ENCODE peak calls at places on chromosomes 4 and X, in seven cellular contexts. O is naive thymus-derived CD4-positive, alpha-beta T cell; W is SK-N-SH; K is stomach; S is PC-3; I is sigmoid colon; P is CD8-positive, alpha-beta memory T cell. R is an unnamed sample.

GRCh38 chrX:69197690-69198089 is 32.4 kb upstream of the PJA1 start:
- DNase-seq in O (no peak), W (peak), K (no peak), S (no peak), I (no peak), P (no peak), R (no peak)

GRCh38 chr4:157012781-157013180 is 41.2 kb upstream of the PDGFC start:
- DNase-seq in O (no peak), W (no peak), K (no peak), S (peak), I (no peak), P (no peak), R (no peak)

GRCh38 chr4:5048721-5049120 is 2.6 kb upstream of the STK32B start:
- DNase-seq in O (no peak), W (no peak), K (no peak), S (no peak), I (no peak), P (no peak), R (no peak)

GRCh38 chrX:140817943-140818342 is 108.4 kb downstream of the LINC00632 start:
- DNase-seq in O (no peak), W (peak), K (no peak), S (peak), I (no peak), P (no peak), R (no peak)

GRCh38 chr4:17280266-17280665 is 231.6 kb downstream of the QDPR start:
- DNase-seq in O (no peak), W (no peak), K (no peak), S (no peak), I (no peak), P (no peak), R (no peak)

GRCh38 chrX:12967711-12968465 is 7.0 kb upstream of the TMSB4X start:
- DNase-seq in O (no peak), W (no peak), K (no peak), S (no peak), I (no peak), P (no peak), R (no peak)

GRCh38 chr4:113112341-113112978 is 63.0 kb downstream of the ANK2 start:
- DNase-seq in O (no peak), W (no peak), K (no peak), S (no peak), I (no peak), P (no peak), R (no peak)

GRCh38 chr4:108213723-108214122 is 45.0 kb upstream of the LEF1 start:
- DNase-seq in O (no peak), W (no peak), K (no peak), S (no peak), I (no peak), P (no peak), R (no peak)

GRCh38 chr4:110005461-110006056 is 92.9 kb downstream of the EGF start:
- DNase-seq in O (peak), W (peak), K (no peak), S (peak), I (no peak), P (no peak), R (no peak)

GRCh38 chrX:38060331-38060878 is 54.1 kb downstream of the SYTL5 start:
- DNase-seq in O (no peak), W (no peak), K (no peak), S (peak), I (no peak), P (no peak), R (no peak)

GRCh38 chr4:158051401-158052235 is 121.2 kb downstream of the GASK1B start:
- DNase-seq in O (no peak), W (no peak), K (no peak), S (no peak), I (peak), P (no peak), R (no peak)

GRCh38 chrX:129652565-129653169 is 2.1 kb downstream of the APLN start:
- DNase-seq in O (no peak), W (no peak), K (no peak), S (no peak), I (no peak), P (no peak), R (no peak)

GRCh38 chr4:164701665-164702064 is 52.3 kb upstream of the SMIM31 start:
- DNase-seq in O (no peak), W (no peak), K (no peak), S (no peak), I (no peak), P (no peak), R (no peak)

GRCh38 chr4:3074846-3075651 is 568 bp downstream of the HTT start:
- DNase-seq in O (peak), W (peak), K (peak), S (peak), I (peak), P (peak), R (no peak)

GRCh38 chrX:41067721-41068120 is 17.5 kb upstream of the USP9X start:
- DNase-seq in O (no peak), W (no peak), K (peak), S (no peak), I (no peak), P (no peak), R (no peak)

GRCh38 chr4:7187297-7187592 is 5.1 kb upstream of the SORCS2 start:
- DNase-seq in O (no peak), W (no peak), K (no peak), S (no peak), I (peak), P (no peak), R (no peak)

GRCh38 chrX:23332888-23333821 is 1.5 kb upstream of the PTCHD1 start:
- DNase-seq in O (no peak), W (peak), K (no peak), S (no peak), I (no peak), P (no peak), R (no peak)

GRCh38 chrX:115058276-115058675 is 40.9 kb upstream of the IL13RA2 start:
- DNase-seq in O (no peak), W (no peak), K (no peak), S (peak), I (peak), P (no peak), R (no peak)

DNA sequence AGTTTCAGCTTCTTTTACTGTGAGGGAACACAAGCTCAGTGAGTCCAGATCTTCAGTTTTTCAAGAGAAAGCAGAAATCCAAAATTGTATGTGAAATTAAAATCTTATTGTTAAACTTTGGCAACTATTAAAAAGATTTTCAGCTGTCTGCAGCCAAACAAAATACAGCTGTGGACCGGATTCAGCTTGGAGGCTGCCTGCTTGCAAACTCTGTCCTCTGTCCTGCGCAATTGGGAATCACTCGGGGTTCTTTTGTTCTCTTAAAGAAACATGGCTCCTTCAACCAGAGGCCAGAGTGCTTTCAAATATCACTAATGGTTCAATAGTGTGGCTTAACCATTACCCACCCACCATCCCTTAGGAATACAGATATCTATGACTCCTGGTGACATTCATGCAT is 201.2 kb downstream of the CHIC2 start:
- DNase-seq in O (no peak), W (no peak), K (no peak), S (no peak), I (peak), P (no peak), R (no peak)
- H3K27ac ChIP-seq in O (no peak), W (peak), K (no peak), S (no peak), I (peak), P (no peak), R (no peak)

DNA sequence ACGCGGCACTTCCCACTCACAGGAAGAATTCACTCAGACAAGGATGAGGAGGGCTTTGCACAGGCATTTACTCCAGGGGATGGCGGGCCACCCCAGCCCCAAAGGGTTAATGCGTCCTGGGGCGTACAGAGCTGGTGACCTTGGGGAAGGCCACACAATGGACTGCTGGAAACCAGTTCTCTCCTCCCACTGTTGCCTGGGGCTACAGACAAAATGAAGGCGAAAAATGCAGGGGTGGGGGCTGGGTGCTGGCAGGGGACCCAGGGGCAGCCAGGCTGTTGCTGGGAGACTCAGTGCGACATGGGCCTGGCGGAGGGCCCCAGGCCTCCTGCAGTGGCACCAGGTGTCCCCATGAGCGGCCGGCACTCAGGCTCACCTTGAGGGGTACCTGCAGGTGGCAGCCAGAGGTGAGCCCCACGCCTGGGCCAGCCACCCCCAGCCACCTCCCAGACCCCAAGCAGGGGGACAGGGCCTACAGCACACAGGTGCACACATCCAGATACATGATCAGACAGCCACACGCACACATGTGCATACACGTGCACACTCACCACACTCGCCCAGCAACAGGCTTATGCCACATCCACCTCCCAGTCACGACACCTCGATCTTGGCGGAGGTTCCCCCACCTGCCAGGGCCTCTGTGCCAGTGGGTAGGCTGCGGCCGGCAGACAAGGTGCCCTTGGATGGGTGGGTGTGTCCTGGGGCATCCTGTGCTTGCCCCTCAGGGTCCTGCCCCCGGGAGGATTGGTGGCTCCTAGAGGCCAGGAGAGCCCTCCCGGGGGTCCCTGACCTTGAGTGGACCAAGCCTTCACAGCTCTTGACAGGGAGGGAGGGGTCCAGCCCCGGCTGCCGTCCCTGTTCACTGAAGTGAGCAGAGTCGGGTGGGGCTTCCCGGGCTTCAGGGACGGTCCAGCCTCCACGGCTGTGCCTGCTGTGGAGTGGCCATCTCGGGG is 13.1 kb downstream of the NAT8L start:
- DNase-seq in O (no peak), W (peak), K (no peak), S (no peak), I (peak), P (no peak), R (peak)
- H3K27ac ChIP-seq in O (no peak), W (no peak), K (no peak), S (no peak), I (no peak), P (no peak), R (no peak)

GRCh38 chr4:119037709-119038463 is 97.7 kb upstream of the MYOZ2 start:
- DNase-seq in O (no peak), W (no peak), K (no peak), S (no peak), I (no peak), P (no peak), R (no peak)
- H3K27ac ChIP-seq in O (no peak), W (peak), K (peak), S (no peak), I (peak), P (no peak), R (no peak)

GRCh38 chrX:132216283-132216682 is 3.0 kb downstream of the RAP2C start:
- DNase-seq in O (no peak), W (no peak), K (no peak), S (no peak), I (no peak), P (no peak), R (no peak)
- H3K27ac ChIP-seq in O (peak), W (peak), K (peak), S (no peak), I (peak), P (peak), R (no peak)